ENCODE peak calls at places on chromosomes 2 and 18, in five cellular contexts. G is naive thymus-derived CD4-positive, alpha-beta T cell; A is aorta; C is stimulated activated CD4-positive, alpha-beta T cell treated with anti-CD3 and anti-CD28 coated beads, Interleukin-2, amount 100 ng/mL, for 48 hours; T is cardiac muscle cell. V is an unnamed sample.

GRCh38 chr2:209523778-209524362 is 100.0 kb downstream of the MAP2 start:
- DNase-seq in G (no peak), A (no peak), C (no peak), T (no peak), V (no peak)

GRCh38 chr2:192203876-192204275 is 9.1 kb upstream of the TMEFF2 start:
- DNase-seq in G (no peak), A (no peak), C (no peak), T (no peak), V (no peak)

GRCh38 chr2:151976945-151977353 is 121.9 kb downstream of the CACNB4 start:
- DNase-seq in G (peak), A (no peak), C (no peak), T (no peak), V (no peak)

GRCh38 chr2:233409286-233409991 is 55.1 kb downstream of the DGKD start:
- DNase-seq in G (no peak), A (peak), C (no peak), T (peak), V (no peak)

GRCh38 chr2:208360259-208361076 is 46.1 kb upstream of the PTH2R start:
- DNase-seq in G (no peak), A (no peak), C (no peak), T (no peak), V (no peak)

GRCh38 chr18:42635378-42636048 is 480.0 kb downstream of the RIT2 start:
- DNase-seq in G (no peak), A (no peak), C (no peak), T (peak), V (no peak)

GRCh38 chr2:211996857-211997256 is 541.7 kb downstream of the ERBB4 start:
- DNase-seq in G (no peak), A (no peak), C (no peak), T (no peak), V (no peak)

GRCh38 chr2:33665039-33665438 is 65.9 kb upstream of the FAM98A start:
- DNase-seq in G (no peak), A (no peak), C (no peak), T (no peak), V (no peak)

GRCh38 chr2:64018715-64019082 is 529 bp downstream of the VPS54 start:
- DNase-seq in G (no peak), A (peak), C (no peak), T (no peak), V (no peak)

GRCh38 chr2:26033270-26033768 is 565 bp upstream of the RAB10 start:
- DNase-seq in G (no peak), A (no peak), C (no peak), T (peak), V (peak)

GRCh38 chr2:241802421-241802749 is 6.6 kb upstream of the NEU4 start:
- DNase-seq in G (peak), A (no peak), C (no peak), T (no peak), V (no peak)

GRCh38 chr2:71706121-71706520 is 252.8 kb downstream of the DYSF start:
- DNase-seq in G (no peak), A (no peak), C (no peak), T (no peak), V (no peak)